ENCODE peak calls at places on chromosomes 6 and 20, in nine cellular contexts. N, O, J, F, P, Z, R, E and S are unnamed samples.

GRCh38 chr20:40293740-40294139 is 395.3 kb downstream of the MAFB start:
- DNase-seq in N (no peak), O (no peak), J (no peak), F (no peak), P (peak; percentile 30), Z (no peak), R (no peak), E (no peak), S (no peak)

GRCh38 chr6:11575408-11576033 is 38.0 kb downstream of the TMEM170B start:
- DNase-seq in N (peak; percentile 73), O (peak; percentile 49), J (peak; percentile 85), F (peak; percentile 63), P (peak; percentile 86), Z (peak; percentile 63), R (peak; percentile 74), E (peak; percentile 75), S (peak; percentile 64)

GRCh38 chr6:13422601-13423247 is 64.7 kb downstream of the GFOD1 start:
- DNase-seq in N (peak; percentile 74), O (peak; percentile 56), J (no peak), F (no peak), P (no peak), Z (peak; percentile 85), R (no peak), E (no peak), S (no peak)

GRCh38 chr20:60354181-60354580 is 396.0 kb downstream of the CDH26 start:
- DNase-seq in N (no peak), O (no peak), J (no peak), F (no peak), P (no peak), Z (no peak), R (no peak), E (no peak), S (no peak)

GRCh38 chr20:14178528-14178927 is 158.9 kb downstream of the FLRT3 start:
- DNase-seq in N (no peak), O (no peak), J (no peak), F (no peak), P (no peak), Z (no peak), R (no peak), E (no peak), S (no peak)

GRCh38 chr20:33646191-33646590 is 15.9 kb upstream of the C20orf144 start:
- DNase-seq in N (no peak), O (no peak), J (no peak), F (no peak), P (no peak), Z (no peak), R (no peak), E (no peak), S (no peak)

GRCh38 chr20:21125072-21125848 is 622 bp upstream of the KIZ start:
- DNase-seq in N (peak; percentile 43), O (no peak), J (peak; percentile 62), F (peak; percentile 5), P (peak; percentile 79), Z (no peak), R (no peak), E (no peak), S (peak; percentile 11)

GRCh38 chr6:158835616-158836221 is 16.6 kb upstream of the EZR start:
- DNase-seq in N (no peak), O (no peak), J (no peak), F (no peak), P (no peak), Z (peak; percentile 79), R (no peak), E (no peak), S (no peak)

GRCh38 chr6:159104163-159104885 is 59.5 kb upstream of the TAGAP start:
- DNase-seq in N (peak; percentile 20), O (peak; percentile 45), J (peak; percentile 69), F (no peak), P (peak; percentile 80), Z (peak; percentile 87), R (no peak), E (peak; percentile 43), S (peak; percentile 78)

GRCh38 chr6:49001856-49002255 is 461.2 kb downstream of the MMUT start:
- DNase-seq in N (peak; percentile 38), O (peak; percentile 0), J (peak; percentile 67), F (no peak), P (peak; percentile 43), Z (no peak), R (no peak), E (no peak), S (no peak)

GRCh38 chr20:8646716-8647115 is 422.2 kb upstream of the PLCB4 start:
- DNase-seq in N (peak; percentile 95), O (no peak), J (no peak), F (no peak), P (peak; percentile 56), Z (no peak), R (no peak), E (no peak), S (no peak)

GRCh38 chr6:150881911-150882481 is 16.5 kb downstream of the MTHFD1L start:
- DNase-seq in N (peak; percentile 99), O (peak; percentile 66), J (peak; percentile 88), F (no peak), P (peak; percentile 96), Z (no peak), R (no peak), E (no peak), S (no peak)

GRCh38 chr20:25540273-25540672 is 45.1 kb downstream of the NINL start:
- DNase-seq in N (peak; percentile 23), O (peak; percentile 11), J (peak; percentile 39), F (no peak), P (peak; percentile 76), Z (peak; percentile 66), R (no peak), E (peak; percentile 18), S (no peak)

DNA sequence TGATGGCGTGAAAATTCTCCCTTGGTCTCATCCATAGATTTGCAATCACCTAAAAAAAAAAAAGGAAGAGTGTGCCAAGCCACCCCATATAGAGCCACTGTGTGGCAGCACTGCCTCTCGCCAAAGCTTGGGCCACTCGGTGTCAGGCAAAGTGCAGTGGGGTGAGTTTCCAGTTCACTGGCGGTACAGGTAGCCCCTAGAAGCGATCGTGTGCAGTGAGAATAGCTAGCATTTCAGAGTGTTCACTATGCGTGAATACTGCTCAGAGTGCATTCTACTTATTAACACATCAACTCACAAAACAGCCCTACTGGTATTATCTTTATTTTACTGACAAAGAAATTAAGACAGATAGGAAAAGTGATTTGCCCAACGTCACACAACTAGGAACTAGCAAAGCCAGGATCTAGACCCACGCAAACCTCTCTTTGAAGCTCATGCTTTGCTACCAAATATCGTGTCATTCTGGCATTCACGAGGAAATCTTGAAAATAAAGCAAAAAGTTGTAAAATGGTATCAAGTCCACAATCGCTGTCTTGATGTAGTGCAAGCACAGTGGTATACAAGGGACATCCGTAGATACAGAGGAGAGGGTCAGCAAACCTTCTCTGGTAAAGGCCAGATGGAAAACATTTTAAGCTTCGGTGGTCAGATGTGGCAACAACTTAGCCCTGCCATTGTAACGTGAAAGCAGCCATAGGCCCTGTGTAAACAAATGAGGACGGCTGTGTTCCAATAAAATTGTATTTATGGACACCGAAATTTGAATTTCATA is 10.4 kb upstream of the GCNT2 start:
- DNase-seq in N (peak; percentile 28), O (peak; percentile 45), J (peak; percentile 77), F (no peak), P (peak; percentile 35), Z (peak; percentile 79), R (no peak), E (peak; percentile 65), S (peak; percentile 61)
- H2AFZ ChIP-seq in N (no peak overlapping the region), O (peak overlapping the region; percentile 42), J (peak overlapping the region; percentile 92), F (peak overlapping the region; percentile 19), P (no peak overlapping the region), Z (no peak overlapping the region), R (peak overlapping the region; percentile 53), E (peak overlapping the region; percentile 2), S (peak overlapping the region; percentile 42)

GRCh38 chr20:48015943-48016723 is 230.9 kb upstream of the SULF2 start:
- DNase-seq in N (peak; percentile 99), O (no peak), J (peak; percentile 77), F (no peak), P (peak; percentile 82), Z (no peak), R (no peak), E (no peak), S (no peak)

GRCh38 chr20:48017992-48018391 is 232.7 kb upstream of the SULF2 start:
- DNase-seq in N (no peak), O (no peak), J (no peak), F (no peak), P (no peak), Z (no peak), R (no peak), E (no peak), S (no peak)

GRCh38 chr20:48012401-48012974 is 227.2 kb upstream of the SULF2 start:
- DNase-seq in N (peak; percentile 96), O (no peak), J (peak; percentile 98), F (no peak), P (peak; percentile 78), Z (no peak), R (no peak), E (no peak), S (no peak)

GRCh38 chr20:48017504-48017903 is 232.2 kb upstream of the SULF2 start:
- DNase-seq in N (peak; percentile 68), O (no peak), J (no peak), F (no peak), P (peak; percentile 24), Z (no peak), R (no peak), E (no peak), S (no peak)

GRCh38 chr20:48015136-48015925 is 230.1 kb upstream of the SULF2 start:
- DNase-seq in N (peak; percentile 80), O (no peak), J (no peak), F (no peak), P (peak; percentile 20), Z (no peak), R (no peak), E (no peak), S (no peak)
- H2AFZ ChIP-seq in N (no peak overlapping the region), O (no peak overlapping the region), J (no peak overlapping the region), F (no peak overlapping the region), P (no peak overlapping the region), Z (no peak overlapping the region), R (no peak overlapping the region), E (no peak overlapping the region), S (no peak overlapping the region)

GRCh38 chr6:22057962-22058361 is 238.9 kb downstream of the PRL start:
- DNase-seq in N (peak; percentile 63), O (no peak), J (no peak), F (no peak), P (peak; percentile 37), Z (no peak), R (no peak), E (no peak), S (no peak)

GRCh38 chr6:22053385-22053997 is 243.3 kb downstream of the PRL start:
- DNase-seq in N (peak; percentile 58), O (no peak), J (no peak), F (no peak), P (no peak), Z (no peak), R (no peak), E (no peak), S (peak; percentile 68)

DNA sequence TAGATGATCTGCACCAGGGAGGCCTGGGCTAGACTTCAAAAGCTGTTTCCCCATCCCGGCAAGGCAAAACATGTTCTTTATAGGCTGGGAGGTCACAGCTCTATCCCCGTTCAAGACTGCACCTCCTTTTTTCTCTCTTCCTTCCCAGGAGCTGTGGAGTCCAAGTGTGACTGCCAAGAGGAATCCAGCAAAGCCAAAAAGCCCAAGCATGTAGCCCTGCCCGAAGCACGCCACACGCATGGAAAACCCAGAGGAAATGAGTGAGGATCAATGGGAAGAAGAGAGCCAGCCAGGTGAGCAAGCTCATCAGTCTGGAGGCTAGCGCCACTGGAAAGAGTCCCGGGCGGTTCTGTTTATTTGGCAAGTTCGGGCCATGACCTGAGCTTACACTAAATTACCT is 240.4 kb downstream of the PRL start:
- DNase-seq in N (no peak), O (no peak), J (no peak), F (no peak), P (no peak), Z (no peak), R (no peak), E (no peak), S (no peak)
- H2AFZ ChIP-seq in N (no peak overlapping the region), O (no peak overlapping the region), J (no peak overlapping the region), F (peak overlapping the region; percentile 77), P (no peak overlapping the region), Z (no peak overlapping the region), R (no peak overlapping the region), E (no peak overlapping the region), S (no peak overlapping the region)

GRCh38 chr6:30876039-30876730 is 8.1 kb upstream of the DDR1 start:
- DNase-seq in N (peak; percentile 91), O (no peak), J (peak; percentile 73), F (no peak), P (peak; percentile 82), Z (no peak), R (no peak), E (no peak), S (no peak)
- H2AFZ ChIP-seq in N (no peak overlapping the region), O (no peak overlapping the region), J (no peak overlapping the region), F (no peak overlapping the region), P (no peak overlapping the region), Z (no peak overlapping the region), R (peak overlapping the region; percentile 1), E (no peak overlapping the region), S (peak overlapping the region; percentile 11)